ENCODE peak calls at places on chromosomes 11 and 22, in five cellular contexts. W is neural crest cell, B is lung, N is cardiac muscle cell, M is epithelial cell of esophagus. H is an unnamed sample.

GRCh38 chr11:8810331-8811301 is 100.4 kb upstream of the AKIP1 start:
- DNase-seq in W (peak; percentile 65), B (peak; percentile 74), N (peak; percentile 85), M (peak; percentile 80), H (no peak)

GRCh38 chr11:122785156-122785605 is 53.1 kb upstream of the CRTAM start:
- DNase-seq in W (no peak), B (no peak), N (no peak), M (no peak), H (no peak)

GRCh38 chr11:12377106-12377823 is at the start of gene PARVA:
- DNase-seq in W (peak; percentile 60), B (peak; percentile 65), N (peak; percentile 93), M (peak; percentile 71), H (no peak)

GRCh38 chr22:21951931-21952465 is 650 bp downstream of the PPM1F start:
- DNase-seq in W (peak; percentile 32), B (no peak), N (peak; percentile 59), M (peak; percentile 72), H (no peak)

GRCh38 chr11:121032546-121032945 is 8.6 kb downstream of the TBCEL start:
- DNase-seq in W (no peak), B (peak; percentile 33), N (no peak), M (no peak), H (no peak)

GRCh38 chr11:9065614-9066431 is 25.6 kb downstream of the SCUBE2 start:
- DNase-seq in W (no peak), B (no peak), N (peak; percentile 16), M (no peak), H (no peak)

GRCh38 chr22:38413085-38414008 is 41.7 kb downstream of the KCNJ4 start:
- DNase-seq in W (no peak), B (no peak), N (peak; percentile 16), M (no peak), H (peak; percentile 87)

GRCh38 chr11:76657824-76658170 is 12.8 kb downstream of the LRRC32 start:
- DNase-seq in W (no peak), B (no peak), N (no peak), M (no peak), H (no peak)

GRCh38 chr22:19292262-19293230 is 1.0 kb upstream of the CLTCL1 start:
- DNase-seq in W (no peak), B (no peak), N (peak; percentile 53), M (peak; percentile 34), H (no peak)

GRCh38 chr11:34266987-34267386 is 90.8 kb downstream of the ABTB2 start:
- DNase-seq in W (no peak), B (no peak), N (peak; percentile 48), M (no peak), H (no peak)

GRCh38 chr11:70020336-70021214 is 57.5 kb upstream of the ANO1 start:
- DNase-seq in W (no peak), B (no peak), N (peak; percentile 12), M (no peak), H (no peak)

GRCh38 chr22:39185601-39186012 is 33.1 kb upstream of the CBX7 start:
- DNase-seq in W (peak; percentile 37), B (peak; percentile 48), N (peak; percentile 86), M (no peak), H (peak; percentile 72)

GRCh38 chr22:19691721-19692341 is 22.5 kb upstream of the SEPTIN5 start:
- DNase-seq in W (no peak), B (no peak), N (peak; percentile 68), M (peak; percentile 78), H (peak; percentile 68)

GRCh38 chr11:96288915-96289314 is 54.1 kb downstream of the MAML2 start:
- DNase-seq in W (no peak), B (no peak), N (no peak), M (no peak), H (no peak)

GRCh38 chr22:42016111-42016510 is 17.5 kb downstream of the WBP2NL start:
- DNase-seq in W (no peak), B (no peak), N (no peak), M (no peak), H (no peak)

GRCh38 chr22:42697542-42698013 is 23.1 kb downstream of the A4GALT start:
- DNase-seq in W (no peak), B (no peak), N (peak; percentile 83), M (peak; percentile 87), H (no peak)

GRCh38 chr11:1690167-1691026 is 6.6 kb upstream of the KRTAP5-6 start:
- DNase-seq in W (no peak), B (no peak), N (no peak), M (no peak), H (no peak)

GRCh38 chr11:69423611-69424385 is 57.7 kb upstream of the LINC01488 start:
- DNase-seq in W (no peak), B (no peak), N (no peak), M (no peak), H (peak; percentile 61)

GRCh38 chr22:43811777-43812148 is 342 bp downstream of the EFCAB6 start:
- DNase-seq in W (no peak), B (no peak), N (peak; percentile 47), M (peak; percentile 68), H (no peak)

GRCh38 chr11:3879967-3880542 is 24.6 kb downstream of the STIM1 start:
- DNase-seq in W (no peak), B (no peak), N (no peak), M (no peak), H (no peak)

GRCh38 chr22:26937213-26937612 is 279.8 kb downstream of the MIAT start:
- DNase-seq in W (no peak), B (no peak), N (no peak), M (no peak), H (no peak)
- TF ChIP-seq CTCF in W (peak; percentile 28), B (no peak), N (no peak), M (no peak), H (peak; percentile 34)

DNA sequence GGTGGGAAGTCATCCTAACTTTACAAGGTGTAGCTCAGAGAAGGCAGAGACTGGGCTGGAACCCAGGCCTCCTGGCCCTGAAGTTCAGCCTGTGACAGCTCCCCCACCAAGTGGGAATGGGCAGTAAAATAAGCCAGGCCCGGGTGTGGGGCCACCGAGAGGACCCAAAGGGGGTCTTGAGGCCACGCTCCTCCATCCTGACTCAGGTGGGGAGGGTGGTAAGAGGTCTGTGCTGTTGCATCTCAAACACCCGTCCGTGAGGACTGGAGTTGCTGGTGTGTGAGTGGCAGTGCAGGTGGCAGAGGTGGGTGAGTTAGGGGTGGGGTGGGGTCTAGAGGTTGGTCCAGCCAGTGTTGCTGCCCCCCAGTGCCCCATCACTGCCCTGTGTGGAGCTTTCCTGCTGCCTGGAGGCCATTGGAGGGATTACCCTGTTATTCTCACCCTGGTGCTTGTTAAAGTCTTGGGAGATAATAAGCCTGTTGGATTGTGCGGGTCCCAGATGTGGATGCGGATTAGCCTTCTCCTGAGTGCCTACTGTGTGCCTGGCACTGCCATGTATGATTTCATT is 12.7 kb downstream of the SERPINH1 start:
- DNase-seq in W (no peak), B (no peak), N (no peak), M (no peak), H (no peak)
- TF ChIP-seq CTCF in W (no peak), B (no peak), N (peak; percentile 41), M (no peak), H (peak; percentile 69)

GRCh38 chr11:87878373-87878779 is 296.9 kb downstream of the RAB38 start:
- DNase-seq in W (peak; percentile 2), B (no peak), N (peak; percentile 67), M (peak; percentile 66), H (no peak)
- TF ChIP-seq CTCF in W (peak; percentile 64), B (no peak), N (peak; percentile 66), M (peak; percentile 63), H (peak; percentile 74)

GRCh38 chr11:75031224-75031753 is 42.6 kb downstream of the NEU3 start:
- DNase-seq in W (no peak), B (no peak), N (peak; percentile 86), M (peak; percentile 66), H (no peak)
- TF ChIP-seq CTCF in W (no peak), B (no peak), N (no peak), M (no peak), H (no peak)

GRCh38 chr11:129230006-129230405 is 37.9 kb upstream of the ARHGAP32 start:
- DNase-seq in W (no peak), B (no peak), N (peak; percentile 50), M (no peak), H (no peak)
- TF ChIP-seq CTCF in W (no peak), B (no peak), N (no peak), M (no peak), H (peak; percentile 57)

GRCh38 chr11:73597956-73598718 is at the start of gene FAM168A:
- DNase-seq in W (peak; percentile 84), B (peak; percentile 96), N (peak; percentile 99), M (peak; percentile 97), H (peak; percentile 95)
- TF ChIP-seq CTCF in W (peak; percentile 56), B (no peak), N (no peak), M (peak; percentile 9), H (peak; percentile 62)

H was measured in chondrocyte.